ENCODE peak calls at places on chromosome 9, in seven cellular contexts. E, Q, M, D, P, A and R are unnamed samples.

GRCh38 chr9:73643379-73644013 is 491.8 kb downstream of the ANXA1 start:
- DNase-seq in D (no peak), P (peak; percentile 39), E (no peak), M (no peak), Q (no peak), A (peak; percentile 28), R (no peak)

GRCh38 chr9:2704504-2704903 is 12.8 kb upstream of the KCNV2 start:
- DNase-seq in A (no peak), E (no peak), D (no peak), P (no peak), Q (no peak), M (no peak), R (no peak)

GRCh38 chr9:26243298-26243697 is 565.1 kb upstream of the TUSC1 start:
- DNase-seq in E (no peak), P (peak; percentile 62), M (no peak), A (no peak), D (no peak), Q (no peak), R (no peak)

GRCh38 chr9:79264511-79265448 is 307.0 kb upstream of the TLE4 start:
- DNase-seq in E (no peak), Q (no peak), P (peak; percentile 15), M (no peak), A (no peak), D (no peak), R (no peak)

GRCh38 chr9:4666042-4666699 is at the start of gene SPATA6L:
- DNase-seq in P (peak; percentile 73), E (peak; percentile 45), A (peak; percentile 51), M (peak; percentile 61), D (peak; percentile 52), Q (peak; percentile 29), R (no peak)

GRCh38 chr9:108033976-108034964 is 544.7 kb upstream of the KLF4 start:
- DNase-seq in P (peak; percentile 31), D (no peak), M (peak; percentile 53), A (no peak), Q (no peak), E (peak; percentile 94), R (no peak)

GRCh38 chr9:10612649-10613398 is at the start of gene PTPRD:
- DNase-seq in A (peak; percentile 86), Q (peak; percentile 71), E (peak; percentile 5), M (peak; percentile 21), P (peak; percentile 51), D (peak; percentile 79), R (peak; percentile 71)

GRCh38 chr9:136204838-136205706 is at the start of gene LHX3:
- DNase-seq in A (no peak), M (peak; percentile 43), E (no peak), Q (peak; percentile 69), D (peak; percentile 83), P (peak; percentile 32), R (peak; percentile 70)

GRCh38 chr9:96618209-96619108 is 1.2 kb downstream of the CDC14B start:
- DNase-seq in A (peak; percentile 44), P (peak; percentile 72), E (peak; percentile 54), M (peak; percentile 78), D (no peak), Q (peak; percentile 34), R (no peak)

GRCh38 chr9:4620046-4620765 is 41.9 kb upstream of the PLPP6 start:
- DNase-seq in M (peak; percentile 94), Q (no peak), E (no peak), D (no peak), P (no peak), A (peak; percentile 70), R (no peak)

GRCh38 chr9:15837079-15837679 is 284.3 kb downstream of the CCDC171 start:
- DNase-seq in D (no peak), Q (no peak), P (peak; percentile 65), M (peak; percentile 89), A (peak; percentile 55), E (peak; percentile 65), R (peak; percentile 47)

GRCh38 chr9:72949918-72950325 is 2.9 kb downstream of the ALDH1A1 start:
- DNase-seq in A (no peak), M (no peak), Q (no peak), D (no peak), P (no peak), E (no peak), R (no peak)

GRCh38 chr9:2420488-2421056 is 201.0 kb upstream of the VLDLR start:
- DNase-seq in P (no peak), E (no peak), Q (no peak), A (peak; percentile 79), M (no peak), D (no peak), R (no peak)

GRCh38 chr9:37433754-37434435 is 11.4 kb downstream of the GRHPR start:
- DNase-seq in A (peak; percentile 46), D (no peak), E (peak; percentile 11), Q (peak; percentile 73), M (no peak), P (no peak), R (peak; percentile 64)

GRCh38 chr9:137294091-137294683 is 7.9 kb downstream of the NRARP start:
- DNase-seq in D (peak; percentile 58), A (peak; percentile 83), M (peak; percentile 27), E (peak; percentile 56), Q (peak; percentile 70), P (peak; percentile 39), R (no peak)

GRCh38 chr9:112249277-112249676 is 74.2 kb upstream of the SUSD1 start:
- DNase-seq in D (no peak), P (peak; percentile 55), Q (no peak), A (no peak), E (peak; percentile 39), M (no peak), R (no peak)

GRCh38 chr9:99445377-99445891 is 223.4 kb downstream of the SEC61B start:
- DNase-seq in A (peak; percentile 30), E (peak; percentile 90), M (peak; percentile 98), P (peak; percentile 87), D (no peak), Q (no peak), R (no peak)

GRCh38 chr9:5552301-5552700 is 42.0 kb downstream of the PDCD1LG2 start:
- DNase-seq in E (peak; percentile 79), A (no peak), Q (no peak), D (no peak), P (no peak), M (no peak), R (no peak)

GRCh38 chr9:134247918-134248631 is 78.2 kb upstream of the RXRA start:
- DNase-seq in Q (no peak), P (no peak), A (no peak), E (no peak), M (no peak), D (no peak), R (no peak)

GRCh38 chr9:123437201-123437600 is 81.2 kb downstream of the CRB2 start:
- DNase-seq in Q (peak; percentile 17), M (no peak), P (no peak), A (no peak), D (no peak), E (no peak), R (no peak)

GRCh38 chr9:73176450-73176875 is 24.8 kb downstream of the ANXA1 start:
- DNase-seq in E (no peak), P (no peak), A (no peak), D (no peak), M (no peak), Q (no peak), R (no peak)

DNA sequence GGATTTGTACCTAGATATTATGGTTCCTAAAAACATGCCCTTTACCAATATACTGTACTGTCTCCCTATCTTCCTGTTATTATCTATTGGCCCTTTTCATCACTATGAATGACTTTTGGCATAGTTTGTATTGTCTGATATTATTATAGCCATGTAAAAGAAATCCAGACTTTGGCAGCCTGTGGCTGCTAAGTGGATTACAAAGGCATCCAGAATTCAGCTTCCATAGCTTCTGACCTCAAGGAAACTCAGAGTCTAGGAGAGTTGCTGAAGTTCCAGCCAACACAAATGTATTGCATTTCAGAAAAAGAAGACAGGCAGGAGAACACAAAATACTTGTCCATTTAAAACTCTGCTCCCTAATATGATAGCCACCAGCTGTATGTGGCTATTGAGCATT is 319.2 kb upstream of the MPDZ start:
- DNase-seq in A (no peak), E (no peak), P (no peak), M (no peak), D (no peak), Q (no peak), R (no peak)
- H4K8ac ChIP-seq in A (no peak overlapping the region), E (no peak overlapping the region), P (no peak overlapping the region), M (no peak overlapping the region), D (no peak overlapping the region), Q (no peak overlapping the region), R (no peak overlapping the region)

DNA sequence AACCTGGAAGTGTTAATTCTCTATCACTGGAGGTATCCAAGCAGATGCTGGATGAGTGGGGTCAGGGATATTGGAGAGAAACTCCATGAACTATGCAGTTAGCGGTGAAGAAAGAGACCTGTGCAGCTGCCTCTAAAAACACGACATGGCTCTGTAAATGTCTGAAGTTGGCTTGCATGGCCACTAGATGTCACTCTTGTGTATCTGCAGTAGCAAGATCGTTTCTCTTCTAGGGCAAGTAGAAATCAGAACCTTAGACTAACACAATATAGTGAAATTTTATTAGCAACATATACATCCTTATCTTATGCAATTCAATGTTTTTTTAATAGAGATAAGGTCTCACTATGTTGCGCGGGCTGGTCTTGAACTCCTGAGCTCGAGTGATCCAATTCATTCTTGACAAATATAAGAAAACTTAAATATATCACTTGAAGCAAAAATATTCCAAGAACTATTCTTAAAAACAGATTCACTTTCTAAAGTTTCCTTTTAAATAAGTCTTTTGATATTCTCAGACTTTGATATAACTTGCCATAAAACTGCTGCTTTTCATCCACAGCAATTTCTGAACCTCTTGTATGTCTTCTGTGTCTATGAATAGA is 2.9 kb downstream of the OR2S2 start:
- DNase-seq in D (peak; percentile 50), Q (peak; percentile 62), A (peak; percentile 79), E (peak; percentile 90), P (peak; percentile 76), M (peak; percentile 93), R (peak; percentile 57)
- H4K8ac ChIP-seq in D (no peak overlapping the region), Q (no peak overlapping the region), A (no peak overlapping the region), E (peak overlapping the region; percentile 78), P (no peak overlapping the region), M (no peak overlapping the region), R (no peak overlapping the region)

GRCh38 chr9:120107138-120107537 is 472.8 kb downstream of the CDK5RAP2 start:
- DNase-seq in M (no peak), D (no peak), E (no peak), Q (no peak), A (no peak), P (no peak), R (no peak)

GRCh38 chr9:120109242-120109641 is 470.7 kb downstream of the CDK5RAP2 start:
- DNase-seq in D (peak; percentile 69), A (peak; percentile 87), M (no peak), P (no peak), Q (peak; percentile 82), E (no peak), R (peak; percentile 37)

GRCh38 chr9:120104771-120105170 is 475.2 kb downstream of the CDK5RAP2 start:
- DNase-seq in E (no peak), Q (no peak), D (no peak), M (peak; percentile 6), A (no peak), P (no peak), R (no peak)

GRCh38 chr9:120110520-120110919 is 469.4 kb downstream of the CDK5RAP2 start:
- DNase-seq in A (no peak), M (no peak), D (no peak), Q (no peak), P (no peak), E (no peak), R (no peak)
- H4K8ac ChIP-seq in A (no peak overlapping the region), M (no peak overlapping the region), D (no peak overlapping the region), Q (no peak overlapping the region), P (no peak overlapping the region), E (no peak overlapping the region), R (no peak overlapping the region)

DNA sequence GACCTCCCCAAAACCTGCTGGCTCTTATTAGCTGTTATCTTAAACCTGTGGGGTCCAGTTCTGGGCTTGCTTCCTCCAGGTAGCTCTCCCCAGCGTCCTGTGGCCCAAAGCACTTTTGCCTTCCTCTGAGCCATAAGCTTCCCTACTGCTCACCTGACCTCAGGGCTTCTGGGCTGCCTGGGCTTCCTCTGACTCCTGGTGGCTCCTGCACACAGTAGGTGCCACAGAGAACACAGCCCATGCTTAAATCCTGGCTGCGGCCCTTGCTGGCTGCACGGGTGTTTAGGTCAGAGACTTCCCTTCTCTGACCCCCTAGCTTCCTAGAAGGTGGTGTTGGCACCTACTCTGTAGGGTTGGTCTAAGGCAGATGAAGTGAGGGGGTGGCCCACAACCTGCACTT is 2.5 kb downstream of the RALGDS start:
- DNase-seq in D (no peak), E (no peak), P (no peak), A (no peak), M (no peak), Q (no peak), R (no peak)
- H4K8ac ChIP-seq in D (no peak overlapping the region), E (no peak overlapping the region), P (peak overlapping the region; percentile 33), A (no peak overlapping the region), M (no peak overlapping the region), Q (no peak overlapping the region), R (no peak overlapping the region)